ENCODE peak calls at places on chromosomes 2 and 18, in nine cellular contexts. O is ovary; D is CD4-positive, CD25-positive, alpha-beta regulatory T cell; Z is thyroid gland; J is hepatocyte; K is stomach; Q is HCT116; H is right cardiac atrium; A is A549. T is an unnamed sample.

GRCh38 chr18:63579643-63580042 is 7.5 kb upstream of the SERPINB13 start:
- DNase-seq in A (no peak), H (no peak), Q (no peak), Z (no peak), D (no peak), J (no peak), O (no peak), K (no peak), T (no peak)

GRCh38 chr2:16005819-16006536 is 65.6 kb downstream of the MYCN start:
- DNase-seq in K (peak; percentile 37), Z (no peak), D (no peak), O (no peak), Q (peak; percentile 15), J (peak; percentile 76), H (no peak), A (no peak), T (no peak)

GRCh38 chr2:42102606-42103450 is 55.0 kb downstream of the PKDCC start:
- DNase-seq in A (no peak), Z (peak; percentile 87), H (peak; percentile 67), K (peak; percentile 61), O (peak; percentile 82), Q (no peak), J (peak; percentile 81), D (peak; percentile 56), T (no peak)

GRCh38 chr2:4174796-4175195 is 471.4 kb downstream of the DCDC2C start:
- DNase-seq in Q (no peak), H (no peak), K (no peak), A (no peak), D (no peak), J (no peak), Z (no peak), O (no peak), T (no peak)

GRCh38 chr2:215826376-215826775 is 187.0 kb downstream of the MREG start:
- DNase-seq in O (no peak), H (no peak), A (no peak), J (no peak), Q (no peak), D (no peak), K (no peak), Z (no peak), T (no peak)

GRCh38 chr2:240401308-240401707 is 34.2 kb upstream of the GPC1 start:
- DNase-seq in O (no peak), Q (no peak), A (no peak), D (no peak), J (no peak), K (peak; percentile 20), Z (no peak), H (no peak), T (no peak)

GRCh38 chr18:80105369-80106167 is 3.5 kb upstream of the ADNP2 start:
- DNase-seq in H (no peak), K (no peak), O (no peak), J (no peak), D (no peak), A (no peak), Q (no peak), Z (no peak), T (no peak)

GRCh38 chr2:132797551-132797950 is 127.5 kb upstream of the LYPD1 start:
- DNase-seq in K (no peak), O (no peak), H (no peak), A (no peak), J (no peak), D (no peak), Q (no peak), Z (no peak), T (no peak)

GRCh38 chr2:121238828-121239227 is 46.2 kb downstream of the TFCP2L1 start:
- DNase-seq in A (no peak), D (no peak), H (no peak), O (no peak), Q (no peak), Z (no peak), J (no peak), K (no peak), T (no peak)
- H3K4me3 ChIP-seq in A (no peak overlapping the region), D (no peak overlapping the region), H (no peak overlapping the region), O (no peak overlapping the region), Q (no peak overlapping the region), Z (no peak overlapping the region), J (no peak overlapping the region), K (no peak overlapping the region), T (no peak overlapping the region)

GRCh38 chr2:105385703-105386540 is 12.9 kb downstream of the FHL2 start:
- DNase-seq in J (no peak), Z (no peak), A (no peak), H (no peak), O (no peak), D (no peak), Q (no peak), K (peak; percentile 66), T (no peak)

GRCh38 chr2:105384216-105384615 is 14.6 kb downstream of the FHL2 start:
- DNase-seq in J (no peak), K (no peak), A (no peak), D (no peak), H (no peak), Z (no peak), Q (no peak), O (no peak), T (no peak)

GRCh38 chr2:105383456-105383855 is 15.4 kb downstream of the FHL2 start:
- DNase-seq in D (no peak), O (no peak), Z (no peak), A (no peak), K (no peak), Q (no peak), H (no peak), J (no peak), T (no peak)

GRCh38 chr2:105387225-105387624 is 11.6 kb downstream of the FHL2 start:
- DNase-seq in J (no peak), D (no peak), K (no peak), H (no peak), Q (no peak), Z (no peak), A (no peak), O (no peak), T (no peak)

GRCh38 chr2:105384861-105385260 is 14.0 kb downstream of the FHL2 start:
- DNase-seq in O (no peak), H (no peak), J (no peak), Q (no peak), Z (no peak), K (no peak), A (no peak), D (no peak), T (no peak)
- H3K4me1 ChIP-seq in O (peaks cover 43% of the 10 kb centered on the region), H (peaks cover 10% of the 10 kb centered on the region), J (peaks cover 6% of the 10 kb centered on the region), Q (no peaks in the 10 kb centered on the region), Z (peaks cover 44% of the 10 kb centered on the region), K (peaks cover 54% of the 10 kb centered on the region), A (peaks cover 29% of the 10 kb centered on the region), D (no peaks in the 10 kb centered on the region), T (no peaks in the 10 kb centered on the region)

GRCh38 chr18:5891361-5892215 is 3.7 kb downstream of the TMEM200C start:
- DNase-seq in A (no peak), Q (no peak), H (peak; percentile 14), K (no peak), J (no peak), O (peak; percentile 21), Z (no peak), D (no peak), T (no peak)
- H3K4me3 ChIP-seq in A (no peak overlapping the region), Q (no peak overlapping the region), H (peak overlapping the region; percentile 49), K (peak overlapping the region; percentile 47), J (no peak overlapping the region), O (no peak overlapping the region), Z (no peak overlapping the region), D (no peak overlapping the region), T (no peak overlapping the region)

GRCh38 chr18:12086677-12087482 is 6.8 kb upstream of the ANKRD62 start:
- DNase-seq in A (no peak), Z (no peak), O (no peak), Q (no peak), H (no peak), J (peak; percentile 3), D (no peak), K (no peak), T (no peak)

GRCh38 chr18:12086249-12086648 is 7.4 kb upstream of the ANKRD62 start:
- DNase-seq in Z (peak; percentile 71), H (no peak), Q (no peak), A (no peak), K (peak; percentile 84), O (no peak), D (no peak), J (peak; percentile 6), T (no peak)

GRCh38 chr18:12088731-12089375 is 4.8 kb upstream of the ANKRD62 start:
- DNase-seq in J (no peak), D (no peak), A (no peak), K (no peak), Q (no peak), O (no peak), Z (no peak), H (no peak), T (no peak)

GRCh38 chr18:12088096-12088495 is 5.5 kb upstream of the ANKRD62 start:
- DNase-seq in J (no peak), D (no peak), Q (no peak), Z (no peak), O (no peak), K (no peak), A (no peak), H (no peak), T (no peak)

DNA sequence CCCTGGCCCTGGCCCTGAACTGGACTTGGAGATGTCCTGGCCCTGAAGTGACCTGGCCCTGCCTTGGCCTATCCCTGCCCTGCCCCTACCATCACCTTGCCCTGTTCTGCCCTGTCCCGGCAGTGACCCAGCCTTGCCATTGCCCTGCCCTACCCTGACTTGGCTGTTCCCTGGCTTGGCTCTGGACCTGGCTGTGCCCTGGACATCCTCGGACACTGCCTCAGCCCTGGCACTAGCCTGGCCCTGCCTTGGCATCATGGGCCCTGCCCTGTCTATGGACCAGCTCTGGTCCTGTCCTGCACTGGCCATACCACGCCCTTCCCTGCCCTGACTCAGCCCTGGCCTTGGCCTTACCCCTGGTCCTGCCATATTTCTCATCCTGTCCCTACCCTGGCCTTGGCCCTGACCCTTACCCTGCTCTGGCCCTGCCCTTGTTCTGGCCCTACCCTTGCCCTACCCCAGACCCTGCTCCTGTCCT is 6.1 kb upstream of the ANKRD62 start:
- DNase-seq in K (no peak), J (peak; percentile 3), O (no peak), Z (no peak), H (no peak), Q (no peak), D (no peak), A (no peak), T (no peak)
- H3K4me1 ChIP-seq in K (no peaks in the 10 kb centered on the region), J (no peaks in the 10 kb centered on the region), O (no peaks in the 10 kb centered on the region), Z (peaks cover 13% of the 10 kb centered on the region), H (no peaks in the 10 kb centered on the region), Q (no peaks in the 10 kb centered on the region), D (no peaks in the 10 kb centered on the region), A (no peaks in the 10 kb centered on the region), T (no peaks in the 10 kb centered on the region)

DNA sequence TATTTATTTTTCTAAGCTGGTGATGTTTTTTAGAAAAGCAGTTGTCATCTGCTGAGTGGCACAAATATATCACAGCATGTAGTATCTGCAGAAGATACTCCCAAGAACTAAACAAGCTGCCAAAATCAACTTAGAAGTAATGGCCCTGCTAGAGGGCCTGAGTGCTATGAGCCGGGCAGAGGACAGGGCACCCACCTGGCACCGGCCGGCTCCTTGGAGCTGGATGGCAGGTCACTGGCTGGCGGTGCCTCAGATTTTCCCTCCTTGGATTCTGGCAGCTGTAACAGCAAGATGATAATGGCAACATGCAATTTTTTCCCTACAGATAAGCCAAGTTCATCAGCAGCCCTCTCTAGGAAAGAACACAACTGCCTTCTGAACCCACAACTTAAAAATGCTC is 79.7 kb downstream of the EMILIN2 start:
- DNase-seq in D (no peak), K (no peak), J (no peak), Q (no peak), H (no peak), A (no peak), O (no peak), Z (no peak), T (no peak)
- H3K4me3 ChIP-seq in D (no peak overlapping the region), K (no peak overlapping the region), J (no peak overlapping the region), Q (no peak overlapping the region), H (no peak overlapping the region), A (no peak overlapping the region), O (no peak overlapping the region), Z (no peak overlapping the region), T (no peak overlapping the region)